ENCODE peak calls at places on chromosome 22, in seven cellular contexts. H is neuronal stem cell, B is H9, Z is mesenchymal stem cell, V is IMR-90, J is H1, P is trophoblast cell. O is an unnamed sample.

GRCh38 chr22:36741204-36741793 is 34.6 kb downstream of the IFT27 start:
- DNase-seq in B (peak), P (no peak), H (no peak), V (no peak), Z (peak), J (no peak), O (peak)

GRCh38 chr22:42294034-42294985 is 23.9 kb upstream of the TCF20 start:
- DNase-seq in J (peak), P (peak), H (peak), Z (peak), V (peak), B (peak), O (peak)

GRCh38 chr22:37210041-37210803 is 2.1 kb downstream of the SSTR3 start:
- DNase-seq in Z (no peak), B (no peak), H (no peak), V (no peak), P (no peak), J (no peak), O (no peak)

GRCh38 chr22:48574776-48575566 is 1252.7 kb downstream of the BRD1 start:
- DNase-seq in H (peak), P (no peak), J (peak), V (no peak), B (peak), Z (no peak), O (peak)

GRCh38 chr22:37643225-37643847 is 3.9 kb downstream of the SH3BP1 start:
- DNase-seq in B (peak), J (peak), V (peak), P (peak), H (peak), Z (peak), O (peak)

GRCh38 chr22:17712441-17712840 is 61.8 kb downstream of the BID start:
- DNase-seq in V (peak), J (no peak), H (no peak), B (no peak), P (no peak), Z (peak), O (no peak)

GRCh38 chr22:25112538-25113253 is 87.0 kb upstream of the CRYBB3 start:
- DNase-seq in V (no peak), J (no peak), B (no peak), H (no peak), P (no peak), Z (no peak), O (peak)

GRCh38 chr22:17743661-17744411 is 30.4 kb downstream of the BID start:
- DNase-seq in H (no peak), V (no peak), Z (no peak), P (no peak), B (peak), J (no peak), O (no peak)

GRCh38 chr22:30238661-30239420 is 7.7 kb downstream of the LIF start:
- DNase-seq in Z (peak), V (peak), B (peak), P (no peak), H (no peak), J (no peak), O (peak)

GRCh38 chr22:36998620-36999351 is 20.5 kb downstream of the TST start:
- DNase-seq in Z (no peak), J (no peak), V (peak), B (peak), P (peak), H (no peak), O (peak)

GRCh38 chr22:50576070-50576469 is 2.2 kb downstream of the CPT1B start:
- DNase-seq in V (peak), B (peak), H (no peak), Z (peak), P (peak), J (no peak), O (peak)

GRCh38 chr22:17486719-17487118 is 76.6 kb upstream of the SLC25A18 start:
- DNase-seq in P (peak), B (no peak), J (no peak), Z (no peak), V (no peak), H (no peak), O (no peak)

GRCh38 chr22:29947410-29948387 is 64.7 kb downstream of the MTMR3 start:
- DNase-seq in P (no peak), J (no peak), B (no peak), Z (no peak), V (peak), H (no peak), O (no peak)

GRCh38 chr22:37193629-37194191 is 5.7 kb upstream of the C1QTNF6 start:
- DNase-seq in B (no peak), V (peak), J (no peak), Z (peak), H (no peak), P (no peak), O (no peak)

GRCh38 chr22:17260950-17261349 is 41.7 kb upstream of the ADA2 start:
- DNase-seq in V (no peak), P (no peak), H (no peak), J (no peak), Z (no peak), B (peak), O (peak)

GRCh38 chr22:42630901-42631602 is 9.3 kb downstream of the ATP5MGL start:
- DNase-seq in H (no peak), J (no peak), Z (peak), P (no peak), V (no peak), B (no peak), O (no peak)

GRCh38 chr22:42651134-42651533 is 1.9 kb upstream of the CYB5R3 start:
- DNase-seq in H (no peak), B (no peak), V (peak), P (no peak), J (no peak), Z (peak), O (no peak)

GRCh38 chr22:25692392-25692791 is 49.6 kb upstream of the MYO18B start:
- DNase-seq in V (no peak), H (no peak), Z (no peak), B (no peak), P (peak), J (no peak), O (no peak)

GRCh38 chr22:44861245-44861644 is 108.9 kb downstream of the ARHGAP8 start:
- DNase-seq in H (no peak), Z (no peak), J (no peak), P (no peak), V (no peak), B (no peak), O (no peak)

GRCh38 chr22:44859641-44860040 is 107.3 kb downstream of the ARHGAP8 start:
- DNase-seq in B (no peak), Z (no peak), J (no peak), V (no peak), P (no peak), H (no peak), O (no peak)

GRCh38 chr22:44860311-44860710 is 107.9 kb downstream of the ARHGAP8 start:
- DNase-seq in H (no peak), Z (no peak), P (no peak), B (no peak), J (no peak), V (no peak), O (no peak)

GRCh38 chr22:44862981-44863860 is 110.8 kb downstream of the ARHGAP8 start:
- DNase-seq in H (no peak), P (no peak), Z (no peak), J (peak), B (peak), V (no peak), O (peak)

DNA sequence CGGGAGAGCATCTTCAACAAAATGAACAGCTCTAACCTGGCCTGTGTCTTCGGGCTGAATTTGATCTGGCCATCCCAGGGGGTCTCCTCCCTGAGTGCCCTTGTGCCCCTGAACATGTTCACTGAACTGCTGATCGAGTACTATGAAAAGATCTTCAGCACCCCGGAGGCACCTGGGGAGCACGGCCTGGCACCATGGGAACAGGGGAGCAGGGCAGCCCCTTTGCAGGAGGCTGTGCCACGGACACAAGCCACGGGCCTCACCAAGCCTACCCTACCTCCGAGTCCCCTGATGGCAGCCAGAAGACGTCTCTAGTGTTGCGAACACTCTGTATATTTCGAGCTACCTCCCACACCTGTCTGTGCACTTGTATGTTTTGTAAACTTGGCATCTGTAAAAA is 109.9 kb downstream of the ARHGAP8 start:
- DNase-seq in H (no peak), V (no peak), P (no peak), J (no peak), Z (no peak), B (no peak), O (no peak)
- H3K23ac ChIP-seq in H (no peak), V (no peak), P (no peak), J (no peak), Z (no peak), B (no peak), O (no peak)

GRCh38 chr22:22372063-22372462 is 127.5 kb downstream of the VPREB1 start:
- DNase-seq in Z (no peak), H (no peak), B (no peak), P (no peak), V (no peak), J (no peak), O (no peak)

GRCh38 chr22:22376352-22376706 is 131.7 kb downstream of the VPREB1 start:
- DNase-seq in Z (no peak), B (no peak), H (no peak), V (no peak), J (no peak), P (no peak), O (no peak)

GRCh38 chr22:22374579-22374978 is 130.0 kb downstream of the VPREB1 start:
- DNase-seq in P (no peak), V (no peak), B (no peak), J (no peak), H (no peak), Z (no peak), O (no peak)

GRCh38 chr22:22375586-22376351 is 131.2 kb downstream of the VPREB1 start:
- DNase-seq in J (no peak), Z (no peak), P (no peak), H (no peak), B (no peak), V (no peak), O (no peak)

GRCh38 chr22:22374163-22374562 is 129.6 kb downstream of the VPREB1 start:
- DNase-seq in B (no peak), P (no peak), H (no peak), Z (no peak), V (no peak), J (no peak), O (no peak)
- H3K23ac ChIP-seq in B (no peak), P (no peak), H (no peak), Z (peak), V (no peak), J (no peak), O (no peak)

GRCh38 chr22:28934026-28934425 is 50.7 kb downstream of the ZNRF3 start:
- DNase-seq in Z (no peak), V (no peak), B (no peak), H (no peak), J (no peak), P (no peak), O (no peak)
- H3K23ac ChIP-seq in Z (no peak), V (no peak), B (no peak), H (no peak), J (no peak), P (no peak), O (no peak)

GRCh38 chr22:44764974-44765373 is 12.6 kb downstream of the ARHGAP8 start:
- DNase-seq in J (no peak), H (no peak), V (no peak), P (no peak), B (no peak), Z (no peak), O (no peak)
- H3K23ac ChIP-seq in J (no peak), H (no peak), V (no peak), P (no peak), B (no peak), Z (no peak), O (no peak)

DNA sequence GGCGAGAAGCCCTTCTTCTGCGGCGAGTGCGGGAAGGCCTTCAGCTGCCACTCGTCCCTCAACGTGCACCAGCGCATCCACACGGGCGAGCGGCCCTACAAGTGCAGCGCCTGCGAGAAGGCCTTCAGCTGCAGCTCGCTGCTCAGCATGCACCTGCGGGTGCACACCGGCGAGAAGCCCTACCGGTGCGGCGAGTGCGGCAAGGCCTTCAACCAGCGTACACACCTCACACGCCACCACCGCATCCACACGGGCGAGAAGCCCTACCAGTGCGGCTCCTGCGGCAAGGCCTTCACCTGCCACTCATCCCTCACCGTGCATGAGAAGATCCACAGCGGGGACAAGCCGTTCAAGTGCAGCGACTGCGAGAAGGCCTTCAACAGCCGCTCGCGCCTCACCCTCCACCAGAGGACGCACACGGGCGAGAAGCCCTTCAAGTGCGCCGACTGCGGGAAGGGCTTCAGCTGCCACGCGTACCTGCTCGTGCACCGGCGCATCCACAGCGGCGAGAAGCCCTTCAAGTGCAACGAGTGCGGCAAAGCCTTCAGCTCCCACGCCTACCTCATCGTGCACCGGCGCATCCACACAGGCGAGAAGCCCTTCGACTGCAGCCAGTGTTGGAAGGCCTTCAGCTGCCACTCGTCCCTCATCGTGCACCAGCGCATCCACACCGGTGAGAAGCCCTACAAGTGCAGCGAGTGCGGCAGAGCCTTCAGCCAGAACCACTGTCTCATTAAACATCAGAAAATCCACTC is 12.2 kb downstream of the ZNF74 start:
- DNase-seq in B (peak), H (no peak), V (no peak), P (no peak), Z (no peak), J (no peak), O (no peak)
- H3K23ac ChIP-seq in B (no peak), H (peak), V (no peak), P (no peak), Z (no peak), J (no peak), O (no peak)

GRCh38 chr22:46732041-46732379 is 6.0 kb downstream of the CERK start:
- DNase-seq in V (no peak), B (no peak), H (no peak), P (no peak), J (no peak), Z (no peak), O (no peak)
- H3K23ac ChIP-seq in V (no peak), B (no peak), H (no peak), P (no peak), J (no peak), Z (no peak), O (no peak)

DNA sequence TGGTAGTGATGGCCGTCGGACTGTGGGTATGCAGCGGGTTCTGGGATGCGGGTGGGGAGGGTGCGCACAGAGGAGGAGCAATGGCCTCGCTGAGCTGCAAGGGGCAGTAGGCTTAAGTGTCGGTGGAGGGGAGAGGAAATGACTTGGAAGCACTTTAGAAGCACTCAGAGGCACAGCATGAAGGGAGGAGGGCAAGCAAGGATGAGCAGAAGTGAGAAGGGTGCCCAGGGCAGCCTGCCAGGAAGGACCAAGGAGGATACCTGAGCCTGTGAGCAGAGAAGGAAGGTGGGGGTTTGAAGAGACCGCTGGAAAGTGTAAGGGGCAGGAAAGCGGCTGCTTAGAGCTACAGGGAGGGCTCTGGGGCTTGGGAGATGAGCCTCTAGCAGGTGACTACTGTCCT is 330 bp downstream of the SLC5A1 start:
- DNase-seq in J (no peak), V (no peak), B (no peak), P (no peak), H (no peak), Z (no peak), O (no peak)
- H3K23ac ChIP-seq in J (no peak), V (no peak), B (no peak), P (no peak), H (peak), Z (no peak), O (no peak)

DNA sequence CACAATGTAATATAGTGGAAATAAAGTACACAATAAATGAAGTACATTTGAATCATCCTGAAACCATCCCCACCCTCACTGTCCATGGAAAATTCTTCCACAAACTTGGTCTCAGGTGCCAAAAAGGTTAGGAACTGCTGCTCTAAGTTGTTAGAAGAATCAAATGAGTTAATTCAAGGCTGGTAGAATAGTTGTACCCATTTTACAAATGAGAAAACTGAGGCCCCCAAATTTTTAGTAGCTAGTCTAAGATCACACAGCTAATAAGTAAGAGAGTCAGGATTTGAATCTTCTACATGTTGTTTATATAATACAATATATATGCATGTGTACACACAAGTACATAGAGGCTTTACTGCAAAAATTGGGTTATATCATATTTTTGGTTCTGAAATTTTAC is 43.1 kb downstream of the MIAT start:
- DNase-seq in V (no peak), P (no peak), H (no peak), Z (no peak), B (no peak), J (no peak), O (no peak)
- H3K23ac ChIP-seq in V (no peak), P (no peak), H (no peak), Z (no peak), B (no peak), J (no peak), O (no peak)

GRCh38 chr22:46974077-46974476 is 211.6 kb downstream of the TBC1D22A start:
- DNase-seq in Z (no peak), P (no peak), B (no peak), H (no peak), V (no peak), J (no peak), O (no peak)
- H3K23ac ChIP-seq in Z (no peak), P (no peak), B (no peak), H (peak), V (no peak), J (no peak), O (no peak)

DNA sequence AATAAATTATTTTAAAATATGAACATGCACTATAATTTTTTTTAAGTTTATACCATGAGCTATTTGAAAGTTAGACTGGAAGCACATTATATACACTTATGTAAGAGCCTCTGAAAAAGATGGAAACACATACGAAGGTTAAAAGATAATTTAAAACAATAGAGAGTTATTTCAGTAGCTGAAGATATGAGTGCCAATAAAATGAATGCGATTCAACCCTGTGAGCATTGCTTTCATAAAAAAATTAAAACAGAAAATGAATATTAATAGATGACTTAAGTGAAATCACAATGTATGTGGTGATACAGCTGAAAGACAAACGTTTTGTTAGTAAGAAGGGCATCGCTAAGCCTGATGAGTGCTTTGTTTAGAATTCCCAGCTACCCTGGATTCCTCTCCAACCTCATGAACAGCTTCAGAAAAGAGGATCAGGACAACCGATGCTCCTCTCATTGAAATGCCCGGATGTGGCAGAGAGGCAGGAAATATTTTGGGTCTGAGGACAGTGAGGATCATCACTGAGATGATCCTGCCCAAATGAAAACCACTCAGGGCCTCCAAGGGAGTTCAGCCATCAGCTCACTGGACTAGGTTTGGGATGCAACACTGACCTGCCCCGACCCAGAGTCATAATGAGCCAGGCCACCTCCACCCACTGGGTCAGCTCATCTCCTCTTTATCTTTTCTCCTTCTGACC is 60.2 kb upstream of the TOP3B start:
- DNase-seq in B (no peak), Z (no peak), P (no peak), H (no peak), V (no peak), J (no peak), O (no peak)
- H3K23ac ChIP-seq in B (no peak), Z (no peak), P (no peak), H (no peak), V (no peak), J (no peak), O (no peak)